ENCODE peak calls at places on chromosomes 13 and 19, in nine cellular contexts. V is NAMALWA; O is activated naive CD8-positive, alpha-beta T cell treated with anti-CD3 and anti-CD28 coated beads, Interleukin-2, amount 10 ng/mL, durations not matched to agents 7 days and 5 days; A is H4; N is right lobe of liver; P is T follicular helper cell; K is nucleus accumbens; W is coronary artery; T is effector CD4-positive, alpha-beta T cell. M is an unnamed sample.

GRCh38 chr19:36482876-36483275 is 6.5 kb downstream of the ZNF566 start:
- DNase-seq in V (no peak), P (no peak), A (no peak), W (no peak), T (no peak), O (no peak), N (no peak), K (no peak), M (no peak)

GRCh38 chr13:91904597-91904996 is 506.2 kb downstream of the GPC5 start:
- DNase-seq in W (no peak), N (no peak), K (no peak), A (no peak), O (no peak), V (peak), P (no peak), T (no peak), M (peak)

GRCh38 chr19:41323430-41324125 is 13.6 kb downstream of the CCDC97 start:
- DNase-seq in W (peak), P (no peak), O (no peak), V (no peak), T (no peak), N (peak), A (peak), K (no peak), M (no peak)

GRCh38 chr13:114140131-114140908 is 7.9 kb upstream of the RASA3 start:
- DNase-seq in A (no peak), P (peak), T (peak), W (no peak), O (peak), K (no peak), V (no peak), N (peak), M (no peak)

GRCh38 chr13:41231786-41232185 is 31.6 kb downstream of the MTRF1 start:
- DNase-seq in N (peak), W (no peak), V (peak), A (peak), P (no peak), K (no peak), T (no peak), O (no peak), M (peak)

GRCh38 chr19:16541526-16542044 is 652 bp downstream of the CHERP start:
- DNase-seq in V (peak), O (no peak), T (no peak), N (no peak), A (no peak), P (no peak), W (no peak), K (no peak), M (peak)

GRCh38 chr19:21463449-21464105 is 41.8 kb upstream of the ZNF429 start:
- DNase-seq in A (peak), W (no peak), V (peak), T (peak), K (no peak), N (no peak), P (peak), O (peak), M (no peak)

GRCh38 chr13:36526897-36527296 is 94.6 kb downstream of the CCNA1 start:
- DNase-seq in N (no peak), W (no peak), K (no peak), A (no peak), O (no peak), V (no peak), T (no peak), P (no peak), M (no peak)

GRCh38 chr19:54352041-54352440 is 12.7 kb downstream of the LAIR1 start:
- DNase-seq in P (no peak), O (no peak), T (no peak), A (no peak), V (no peak), W (no peak), N (no peak), K (no peak), M (no peak)

GRCh38 chr19:55275851-55276719 is 3.8 kb downstream of the HSPBP1 start:
- DNase-seq in P (no peak), O (no peak), V (peak), N (no peak), W (no peak), K (no peak), T (no peak), A (no peak), M (peak)

GRCh38 chr13:24675806-24676570 is 4.2 kb upstream of the ATP12A start:
- DNase-seq in K (no peak), N (no peak), O (no peak), V (no peak), W (no peak), T (no peak), A (no peak), P (no peak), M (no peak)

GRCh38 chr13:98675837-98676236 is 76.6 kb downstream of the SLC15A1 start:
- DNase-seq in A (no peak), K (no peak), N (no peak), P (no peak), W (no peak), T (no peak), V (no peak), O (no peak), M (no peak)

GRCh38 chr19:30163663-30164062 is 208.5 kb upstream of the ZNF536 start:
- DNase-seq in V (no peak), T (no peak), A (no peak), K (no peak), O (no peak), W (no peak), N (no peak), P (no peak), M (no peak)

GRCh38 chr13:65932587-65933239 is 1297.4 kb downstream of the PCDH9 start:
- DNase-seq in P (no peak), T (no peak), N (no peak), K (no peak), A (no peak), V (no peak), O (no peak), W (no peak), M (no peak)

GRCh38 chr19:2552859-2553258 is 76.9 kb downstream of the GADD45B start:
- DNase-seq in A (no peak), P (peak), K (no peak), V (peak), W (no peak), T (peak), N (no peak), O (no peak), M (peak)

GRCh38 chr13:35592457-35592856 is 116.0 kb upstream of the MAB21L1 start:
- DNase-seq in T (no peak), P (no peak), A (no peak), K (no peak), W (no peak), N (no peak), O (no peak), V (no peak), M (no peak)

M was measured in GM12865.